ENCODE peak calls at places on chromosomes 13 and 19, in four cellular contexts. One of them, this sample, is unnamed. For H3K4me1, the result is how much of the 10 kb centered on the place peaks cover.

GRCh38 chr13:72205773-72206172 is 338.8 kb upstream of the DACH1 start:
- DNase-seq in HCT116: peak
- DNase-seq in endodermal cell: no peak
- DNase-seq in neuronal stem cell: no peak
- DNase-seq in this sample: no peak

GRCh38 chr19:7863157-7863970 is 10.8 kb downstream of the PRR36 start:
- DNase-seq in HCT116: no peak
- DNase-seq in endodermal cell: peak
- DNase-seq in neuronal stem cell: no peak
- DNase-seq in this sample: no peak

GRCh38 chr19:28961772-28962500 is 251.0 kb downstream of the UQCRFS1 start:
- DNase-seq in endodermal cell: no peak
- DNase-seq in neuronal stem cell: no peak
- DNase-seq in HCT116: no peak
- DNase-seq in this sample: peak

GRCh38 chr19:18291590-18292459 is 10.4 kb upstream of the JUND start:
- DNase-seq in HCT116: no peak
- DNase-seq in endodermal cell: peak
- DNase-seq in neuronal stem cell: no peak
- DNase-seq in this sample: peak

GRCh38 chr19:34500656-34501120 is 19.1 kb downstream of the WTIP start:
- DNase-seq in endodermal cell: peak
- DNase-seq in HCT116: no peak
- DNase-seq in neuronal stem cell: no peak
- DNase-seq in this sample: no peak

GRCh38 chr13:74114202-74114601 is 20.0 kb downstream of the KLF12 start:
- DNase-seq in endodermal cell: no peak
- DNase-seq in neuronal stem cell: no peak
- DNase-seq in HCT116: no peak
- DNase-seq in this sample: peak

GRCh38 chr13:26348966-26349365 is 95.0 kb downstream of the CDK8 start:
- DNase-seq in HCT116: no peak
- DNase-seq in endodermal cell: no peak
- DNase-seq in neuronal stem cell: no peak
- DNase-seq in this sample: no peak

GRCh38 chr19:38506723-38507550 is 73.4 kb downstream of the RYR1 start:
- DNase-seq in neuronal stem cell: peak
- DNase-seq in HCT116: peak
- DNase-seq in endodermal cell: peak
- DNase-seq in this sample: peak

GRCh38 chr13:74200081-74200480 is 65.9 kb upstream of the KLF12 start:
- DNase-seq in endodermal cell: no peak
- DNase-seq in neuronal stem cell: no peak
- DNase-seq in HCT116: no peak
- DNase-seq in this sample: peak

GRCh38 chr19:50804420-50805272 is 14.4 kb downstream of the ACP4 start:
- DNase-seq in neuronal stem cell: peak
- DNase-seq in endodermal cell: peak
- DNase-seq in HCT116: peak
- DNase-seq in this sample: peak

GRCh38 chr13:75357576-75358295 is 124.2 kb downstream of the TBC1D4 start:
- DNase-seq in neuronal stem cell: peak
- DNase-seq in endodermal cell: peak
- DNase-seq in HCT116: peak
- DNase-seq in this sample: peak

GRCh38 chr19:756821-757688 is 6.1 kb downstream of the MISP start:
- DNase-seq in neuronal stem cell: no peak
- DNase-seq in endodermal cell: no peak
- DNase-seq in HCT116: no peak
- DNase-seq in this sample: no peak

GRCh38 chr13:45004096-45004495 is 14.8 kb downstream of the GPALPP1 start:
- DNase-seq in neuronal stem cell: no peak
- DNase-seq in endodermal cell: no peak
- DNase-seq in HCT116: no peak
- DNase-seq in this sample: no peak

GRCh38 chr19:2047449-2048103 is 3.5 kb downstream of the MKNK2 start:
- DNase-seq in HCT116: no peak
- DNase-seq in endodermal cell: no peak
- DNase-seq in neuronal stem cell: no peak
- DNase-seq in this sample: peak

GRCh38 chr13:91546865-91547264 is 148.4 kb downstream of the GPC5 start:
- DNase-seq in endodermal cell: no peak
- DNase-seq in neuronal stem cell: no peak
- DNase-seq in HCT116: no peak
- DNase-seq in this sample: no peak

GRCh38 chr13:110226051-110226562 is 80.8 kb downstream of the COL4A1 start:
- DNase-seq in HCT116: no peak
- DNase-seq in endodermal cell: no peak
- DNase-seq in neuronal stem cell: no peak
- DNase-seq in this sample: no peak

GRCh38 chr19:50794074-50794777 is 4.0 kb downstream of the ACP4 start:
- DNase-seq in endodermal cell: no peak
- DNase-seq in neuronal stem cell: no peak
- DNase-seq in HCT116: no peak
- DNase-seq in this sample: no peak

GRCh38 chr13:101474419-101474957 is 22.0 kb downstream of the ITGBL1 start:
- DNase-seq in neuronal stem cell: peak
- DNase-seq in HCT116: no peak
- DNase-seq in endodermal cell: peak
- DNase-seq in this sample: peak

GRCh38 chr13:34152996-34153395 is 335.0 kb downstream of the RFC3 start:
- DNase-seq in neuronal stem cell: no peak
- DNase-seq in endodermal cell: no peak
- DNase-seq in HCT116: no peak
- DNase-seq in this sample: no peak

GRCh38 chr13:61410669-61411297 is 4.9 kb downstream of the PCDH20 start:
- DNase-seq in HCT116: peak
- DNase-seq in neuronal stem cell: no peak
- DNase-seq in endodermal cell: no peak
- DNase-seq in this sample: peak

GRCh38 chr13:112940236-112940635 is 28.8 kb upstream of the MCF2L start:
- DNase-seq in neuronal stem cell: no peak
- DNase-seq in HCT116: no peak
- DNase-seq in endodermal cell: no peak
- DNase-seq in this sample: no peak

GRCh38 chr19:2239771-2240770 is 3.4 kb downstream of the SF3A2 start:
- DNase-seq in endodermal cell: peak
- DNase-seq in HCT116: no peak
- DNase-seq in neuronal stem cell: peak
- DNase-seq in this sample: peak

GRCh38 chr19:16026756-16027155 is 49.5 kb upstream of the TPM4 start:
- DNase-seq in HCT116: no peak
- DNase-seq in neuronal stem cell: no peak
- DNase-seq in endodermal cell: no peak
- DNase-seq in this sample: no peak

GRCh38 chr19:46654621-46655152 is 6.3 kb downstream of the DACT3 start:
- DNase-seq in neuronal stem cell: peak
- DNase-seq in endodermal cell: peak
- DNase-seq in HCT116: no peak
- DNase-seq in this sample: no peak

GRCh38 chr19:35396240-35396885 is 25.5 kb downstream of the GPR42 start:
- DNase-seq in HCT116: no peak
- DNase-seq in endodermal cell: peak
- DNase-seq in neuronal stem cell: no peak
- DNase-seq in this sample: no peak

GRCh38 chr19:13195678-13196077 is 45.5 kb downstream of the IER2 start:
- DNase-seq in endodermal cell: peak
- DNase-seq in neuronal stem cell: no peak
- DNase-seq in HCT116: no peak
- DNase-seq in this sample: no peak

GRCh38 chr19:15418112-15418587 is 638 bp downstream of the AKAP8L start:
- DNase-seq in neuronal stem cell: no peak
- DNase-seq in endodermal cell: no peak
- DNase-seq in HCT116: no peak
- DNase-seq in this sample: peak

GRCh38 chr19:2055871-2056809 is 5.1 kb upstream of the MKNK2 start:
- DNase-seq in HCT116: peak
- DNase-seq in endodermal cell: peak
- DNase-seq in neuronal stem cell: no peak
- DNase-seq in this sample: peak

GRCh38 chr13:45162821-45163220 is 38.0 kb downstream of the KCTD4 start:
- DNase-seq in neuronal stem cell: no peak
- DNase-seq in endodermal cell: no peak
- DNase-seq in HCT116: peak
- DNase-seq in this sample: peak

GRCh38 chr19:12750851-12751250 is 740 bp upstream of the BEST2 start:
- DNase-seq in HCT116: no peak
- DNase-seq in endodermal cell: no peak
- DNase-seq in neuronal stem cell: no peak
- DNase-seq in this sample: no peak

GRCh38 chr19:7680606-7681335 is at the start of gene TRAPPC5:
- DNase-seq in neuronal stem cell: peak
- DNase-seq in endodermal cell: peak
- DNase-seq in HCT116: peak
- DNase-seq in this sample: peak

GRCh38 chr13:99434258-99434788 is 66.9 kb upstream of the TM9SF2 start:
- DNase-seq in endodermal cell: peak
- DNase-seq in HCT116: no peak
- DNase-seq in neuronal stem cell: no peak
- DNase-seq in this sample: no peak

GRCh38 chr13:34863360-34864135 is 78.5 kb upstream of the NBEA start:
- DNase-seq in neuronal stem cell: no peak
- DNase-seq in HCT116: peak
- DNase-seq in endodermal cell: no peak
- DNase-seq in this sample: peak

GRCh38 chr13:40992678-40993077 is 26.4 kb downstream of the ELF1 start:
- DNase-seq in HCT116: no peak
- DNase-seq in endodermal cell: no peak
- DNase-seq in neuronal stem cell: no peak
- DNase-seq in this sample: no peak

GRCh38 chr19:49430678-49431329 is 5.6 kb downstream of the GFY start:
- DNase-seq in HCT116: no peak
- DNase-seq in endodermal cell: no peak
- DNase-seq in neuronal stem cell: no peak
- DNase-seq in this sample: no peak

GRCh38 chr19:49430172-49430677 is 5.0 kb downstream of the GFY start:
- DNase-seq in neuronal stem cell: no peak
- DNase-seq in endodermal cell: no peak
- DNase-seq in HCT116: no peak
- DNase-seq in this sample: no peak

GRCh38 chr19:49427855-49428546 is 2.8 kb downstream of the GFY start:
- DNase-seq in HCT116: no peak
- DNase-seq in neuronal stem cell: no peak
- DNase-seq in endodermal cell: peak
- DNase-seq in this sample: no peak

GRCh38 chr19:49427339-49427738 is 2.2 kb downstream of the GFY start:
- DNase-seq in endodermal cell: no peak
- DNase-seq in neuronal stem cell: no peak
- DNase-seq in HCT116: no peak
- DNase-seq in this sample: no peak

GRCh38 chr19:49428547-49429451 is 3.6 kb downstream of the GFY start:
- DNase-seq in HCT116: no peak
- DNase-seq in neuronal stem cell: no peak
- DNase-seq in endodermal cell: no peak
- DNase-seq in this sample: no peak
- H3K4me3 ChIP-seq in HCT116: peak
- H3K4me3 ChIP-seq in neuronal stem cell: peak
- H3K4me3 ChIP-seq in endodermal cell: peak
- H3K4me3 ChIP-seq in this sample: no peak

GRCh38 chr19:45590300-45591003 is 5.8 kb upstream of the OPA3 start:
- DNase-seq in neuronal stem cell: no peak
- DNase-seq in HCT116: no peak
- DNase-seq in endodermal cell: no peak
- DNase-seq in this sample: no peak
- H3K9ac ChIP-seq in neuronal stem cell: no peak
- H3K9ac ChIP-seq in HCT116: no peak
- H3K9ac ChIP-seq in endodermal cell: no peak
- H3K9ac ChIP-seq in this sample: no peak

GRCh38 chr19:55487884-55488687 is at the start of gene SSC5D:
- DNase-seq in endodermal cell: peak
- DNase-seq in neuronal stem cell: no peak
- DNase-seq in HCT116: no peak
- DNase-seq in this sample: peak
- H3K4me1 ChIP-seq in endodermal cell: under half
- H3K4me1 ChIP-seq in neuronal stem cell: under half
- H3K4me1 ChIP-seq in HCT116: under half
- H3K4me1 ChIP-seq in this sample: half or more

GRCh38 chr13:43785166-43785680 is 1.5 kb downstream of the ENOX1 start:
- DNase-seq in endodermal cell: no peak
- DNase-seq in neuronal stem cell: no peak
- DNase-seq in HCT116: no peak
- DNase-seq in this sample: no peak
- H3K4me3 ChIP-seq in endodermal cell: peak
- H3K4me3 ChIP-seq in neuronal stem cell: peak
- H3K4me3 ChIP-seq in HCT116: no peak
- H3K4me3 ChIP-seq in this sample: peak

This sample was measured in adipocyte.